ENCODE peak calls at places on chromosomes 5 and 9, in nine cellular contexts. One of them, this sample, is unnamed.
A peak's percentile ranks its signal among the peaks of the same experiment; 100 is the strongest.

GRCh38 chr5:135391123-135391868 is 7.7 kb downstream of the MACROH2A1 start:
- DNase-seq in activated naive CD8-positive, alpha-beta T cell treated with anti-CD3 and anti-CD28 coated beads, Interleukin-2, amount 50 U/mL, for 24 hours: no peak
- DNase-seq in globus pallidus: no peak
- DNase-seq in heart right ventricle: no peak
- DNase-seq in mucosa of gallbladder: no peak
- DNase-seq in stimulated activated CD8-positive, alpha-beta memory T cell treated with anti-CD3 and anti-CD28 coated beads, Interleukin-7, amount 100 ng/mL, for 4 hours: no peak
- DNase-seq in NCI-H510A treated with DMSO at 0.1 percent for 48 hours: no peak
- DNase-seq in colonic mucosa: no peak
- DNase-seq in stimulated activated CD4-positive, alpha-beta T cell treated with anti-CD3 and anti-CD28 coated beads, Interleukin-15, amount 100 ng/mL, for 1 hour: no peak
- DNase-seq in this sample: no peak

GRCh38 chr9:131366745-131367401 is 27.0 kb upstream of the PRRC2B start:
- DNase-seq in activated naive CD8-positive, alpha-beta T cell treated with anti-CD3 and anti-CD28 coated beads, Interleukin-2, amount 50 U/mL, for 24 hours: no peak
- DNase-seq in stimulated activated CD4-positive, alpha-beta T cell treated with anti-CD3 and anti-CD28 coated beads, Interleukin-15, amount 100 ng/mL, for 1 hour: no peak
- DNase-seq in stimulated activated CD8-positive, alpha-beta memory T cell treated with anti-CD3 and anti-CD28 coated beads, Interleukin-7, amount 100 ng/mL, for 4 hours: no peak
- DNase-seq in heart right ventricle: no peak
- DNase-seq in NCI-H510A treated with DMSO at 0.1 percent for 48 hours: no peak
- DNase-seq in mucosa of gallbladder: no peak
- DNase-seq in colonic mucosa: no peak
- DNase-seq in globus pallidus: no peak
- DNase-seq in this sample: no peak

GRCh38 chr9:128946945-128947422 is 419 bp downstream of the DOLK start:
- DNase-seq in colonic mucosa: no peak
- DNase-seq in stimulated activated CD4-positive, alpha-beta T cell treated with anti-CD3 and anti-CD28 coated beads, Interleukin-15, amount 100 ng/mL, for 1 hour: peak; percentile 9
- DNase-seq in stimulated activated CD8-positive, alpha-beta memory T cell treated with anti-CD3 and anti-CD28 coated beads, Interleukin-7, amount 100 ng/mL, for 4 hours: no peak
- DNase-seq in globus pallidus: peak; percentile 23
- DNase-seq in heart right ventricle: peak; percentile 12
- DNase-seq in NCI-H510A treated with DMSO at 0.1 percent for 48 hours: peak; percentile 17
- DNase-seq in activated naive CD8-positive, alpha-beta T cell treated with anti-CD3 and anti-CD28 coated beads, Interleukin-2, amount 50 U/mL, for 24 hours: no peak
- DNase-seq in mucosa of gallbladder: peak; percentile 18
- DNase-seq in this sample: peak; percentile 65

GRCh38 chr9:133113928-133114351 is 7.1 kb downstream of the RALGDS start:
- DNase-seq in heart right ventricle: peak; percentile 49
- DNase-seq in mucosa of gallbladder: no peak
- DNase-seq in globus pallidus: peak; percentile 64
- DNase-seq in activated naive CD8-positive, alpha-beta T cell treated with anti-CD3 and anti-CD28 coated beads, Interleukin-2, amount 50 U/mL, for 24 hours: no peak
- DNase-seq in stimulated activated CD4-positive, alpha-beta T cell treated with anti-CD3 and anti-CD28 coated beads, Interleukin-15, amount 100 ng/mL, for 1 hour: no peak
- DNase-seq in colonic mucosa: no peak
- DNase-seq in stimulated activated CD8-positive, alpha-beta memory T cell treated with anti-CD3 and anti-CD28 coated beads, Interleukin-7, amount 100 ng/mL, for 4 hours: no peak
- DNase-seq in NCI-H510A treated with DMSO at 0.1 percent for 48 hours: peak; percentile 17
- DNase-seq in this sample: no peak

GRCh38 chr5:157912621-157913325 is 53.8 kb upstream of the CLINT1 start:
- DNase-seq in stimulated activated CD8-positive, alpha-beta memory T cell treated with anti-CD3 and anti-CD28 coated beads, Interleukin-7, amount 100 ng/mL, for 4 hours: no peak
- DNase-seq in mucosa of gallbladder: peak; percentile 65
- DNase-seq in colonic mucosa: peak; percentile 80
- DNase-seq in heart right ventricle: no peak
- DNase-seq in activated naive CD8-positive, alpha-beta T cell treated with anti-CD3 and anti-CD28 coated beads, Interleukin-2, amount 50 U/mL, for 24 hours: no peak
- DNase-seq in stimulated activated CD4-positive, alpha-beta T cell treated with anti-CD3 and anti-CD28 coated beads, Interleukin-15, amount 100 ng/mL, for 1 hour: no peak
- DNase-seq in NCI-H510A treated with DMSO at 0.1 percent for 48 hours: peak; percentile 70
- DNase-seq in globus pallidus: no peak
- DNase-seq in this sample: peak; percentile 99

GRCh38 chr9:32403567-32403966 is 19.1 kb downstream of the ACO1 start:
- DNase-seq in colonic mucosa: no peak
- DNase-seq in mucosa of gallbladder: no peak
- DNase-seq in globus pallidus: no peak
- DNase-seq in activated naive CD8-positive, alpha-beta T cell treated with anti-CD3 and anti-CD28 coated beads, Interleukin-2, amount 50 U/mL, for 24 hours: no peak
- DNase-seq in stimulated activated CD4-positive, alpha-beta T cell treated with anti-CD3 and anti-CD28 coated beads, Interleukin-15, amount 100 ng/mL, for 1 hour: no peak
- DNase-seq in NCI-H510A treated with DMSO at 0.1 percent for 48 hours: no peak
- DNase-seq in stimulated activated CD8-positive, alpha-beta memory T cell treated with anti-CD3 and anti-CD28 coated beads, Interleukin-7, amount 100 ng/mL, for 4 hours: no peak
- DNase-seq in heart right ventricle: no peak
- DNase-seq in this sample: no peak

GRCh38 chr5:74839228-74839627 is 27.0 kb downstream of the FAM169A start:
- DNase-seq in activated naive CD8-positive, alpha-beta T cell treated with anti-CD3 and anti-CD28 coated beads, Interleukin-2, amount 50 U/mL, for 24 hours: no peak
- DNase-seq in globus pallidus: no peak
- DNase-seq in colonic mucosa: no peak
- DNase-seq in stimulated activated CD4-positive, alpha-beta T cell treated with anti-CD3 and anti-CD28 coated beads, Interleukin-15, amount 100 ng/mL, for 1 hour: no peak
- DNase-seq in heart right ventricle: no peak
- DNase-seq in stimulated activated CD8-positive, alpha-beta memory T cell treated with anti-CD3 and anti-CD28 coated beads, Interleukin-7, amount 100 ng/mL, for 4 hours: no peak
- DNase-seq in mucosa of gallbladder: no peak
- DNase-seq in NCI-H510A treated with DMSO at 0.1 percent for 48 hours: no peak
- DNase-seq in this sample: no peak

GRCh38 chr5:1431021-1431811 is 14.0 kb downstream of the SLC6A3 start:
- DNase-seq in mucosa of gallbladder: no peak
- DNase-seq in NCI-H510A treated with DMSO at 0.1 percent for 48 hours: no peak
- DNase-seq in activated naive CD8-positive, alpha-beta T cell treated with anti-CD3 and anti-CD28 coated beads, Interleukin-2, amount 50 U/mL, for 24 hours: no peak
- DNase-seq in colonic mucosa: no peak
- DNase-seq in heart right ventricle: no peak
- DNase-seq in stimulated activated CD4-positive, alpha-beta T cell treated with anti-CD3 and anti-CD28 coated beads, Interleukin-15, amount 100 ng/mL, for 1 hour: no peak
- DNase-seq in stimulated activated CD8-positive, alpha-beta memory T cell treated with anti-CD3 and anti-CD28 coated beads, Interleukin-7, amount 100 ng/mL, for 4 hours: no peak
- DNase-seq in globus pallidus: no peak
- DNase-seq in this sample: no peak

GRCh38 chr9:3900673-3901318 is 375.0 kb upstream of the RFX3 start:
- DNase-seq in globus pallidus: no peak
- DNase-seq in heart right ventricle: no peak
- DNase-seq in stimulated activated CD4-positive, alpha-beta T cell treated with anti-CD3 and anti-CD28 coated beads, Interleukin-15, amount 100 ng/mL, for 1 hour: no peak
- DNase-seq in activated naive CD8-positive, alpha-beta T cell treated with anti-CD3 and anti-CD28 coated beads, Interleukin-2, amount 50 U/mL, for 24 hours: no peak
- DNase-seq in mucosa of gallbladder: no peak
- DNase-seq in stimulated activated CD8-positive, alpha-beta memory T cell treated with anti-CD3 and anti-CD28 coated beads, Interleukin-7, amount 100 ng/mL, for 4 hours: no peak
- DNase-seq in NCI-H510A treated with DMSO at 0.1 percent for 48 hours: no peak
- DNase-seq in colonic mucosa: no peak
- DNase-seq in this sample: no peak

GRCh38 chr9:18393340-18394130 is 80.4 kb upstream of the ADAMTSL1 start:
- DNase-seq in NCI-H510A treated with DMSO at 0.1 percent for 48 hours: peak; percentile 65
- DNase-seq in colonic mucosa: peak; percentile 81
- DNase-seq in heart right ventricle: peak; percentile 46
- DNase-seq in activated naive CD8-positive, alpha-beta T cell treated with anti-CD3 and anti-CD28 coated beads, Interleukin-2, amount 50 U/mL, for 24 hours: no peak
- DNase-seq in globus pallidus: peak; percentile 47
- DNase-seq in stimulated activated CD4-positive, alpha-beta T cell treated with anti-CD3 and anti-CD28 coated beads, Interleukin-15, amount 100 ng/mL, for 1 hour: no peak
- DNase-seq in stimulated activated CD8-positive, alpha-beta memory T cell treated with anti-CD3 and anti-CD28 coated beads, Interleukin-7, amount 100 ng/mL, for 4 hours: no peak
- DNase-seq in mucosa of gallbladder: peak; percentile 52
- DNase-seq in this sample: peak; percentile 85

GRCh38 chr5:136212252-136212721 is 19.3 kb upstream of the SMIM32 start:
- DNase-seq in NCI-H510A treated with DMSO at 0.1 percent for 48 hours: peak; percentile 34
- DNase-seq in globus pallidus: peak; percentile 40
- DNase-seq in stimulated activated CD8-positive, alpha-beta memory T cell treated with anti-CD3 and anti-CD28 coated beads, Interleukin-7, amount 100 ng/mL, for 4 hours: peak; percentile 3
- DNase-seq in mucosa of gallbladder: peak; percentile 68
- DNase-seq in heart right ventricle: peak; percentile 32
- DNase-seq in stimulated activated CD4-positive, alpha-beta T cell treated with anti-CD3 and anti-CD28 coated beads, Interleukin-15, amount 100 ng/mL, for 1 hour: peak; percentile 18
- DNase-seq in colonic mucosa: peak; percentile 77
- DNase-seq in activated naive CD8-positive, alpha-beta T cell treated with anti-CD3 and anti-CD28 coated beads, Interleukin-2, amount 50 U/mL, for 24 hours: peak; percentile 53
- DNase-seq in this sample: peak; percentile 70

GRCh38 chr5:133952729-133953567 is 15.5 kb downstream of the C5orf15 start:
- DNase-seq in stimulated activated CD4-positive, alpha-beta T cell treated with anti-CD3 and anti-CD28 coated beads, Interleukin-15, amount 100 ng/mL, for 1 hour: no peak
- DNase-seq in NCI-H510A treated with DMSO at 0.1 percent for 48 hours: no peak
- DNase-seq in stimulated activated CD8-positive, alpha-beta memory T cell treated with anti-CD3 and anti-CD28 coated beads, Interleukin-7, amount 100 ng/mL, for 4 hours: no peak
- DNase-seq in activated naive CD8-positive, alpha-beta T cell treated with anti-CD3 and anti-CD28 coated beads, Interleukin-2, amount 50 U/mL, for 24 hours: no peak
- DNase-seq in globus pallidus: no peak
- DNase-seq in heart right ventricle: peak; percentile 82
- DNase-seq in colonic mucosa: peak; percentile 38
- DNase-seq in mucosa of gallbladder: peak; percentile 62
- DNase-seq in this sample: no peak

GRCh38 chr9:126604059-126604685 is 9.6 kb upstream of the LMX1B start:
- DNase-seq in activated naive CD8-positive, alpha-beta T cell treated with anti-CD3 and anti-CD28 coated beads, Interleukin-2, amount 50 U/mL, for 24 hours: no peak
- DNase-seq in globus pallidus: no peak
- DNase-seq in heart right ventricle: no peak
- DNase-seq in stimulated activated CD4-positive, alpha-beta T cell treated with anti-CD3 and anti-CD28 coated beads, Interleukin-15, amount 100 ng/mL, for 1 hour: no peak
- DNase-seq in colonic mucosa: no peak
- DNase-seq in NCI-H510A treated with DMSO at 0.1 percent for 48 hours: no peak
- DNase-seq in stimulated activated CD8-positive, alpha-beta memory T cell treated with anti-CD3 and anti-CD28 coated beads, Interleukin-7, amount 100 ng/mL, for 4 hours: no peak
- DNase-seq in mucosa of gallbladder: no peak
- DNase-seq in this sample: no peak

GRCh38 chr9:87063883-87064282 is 116.6 kb upstream of the GAS1 start:
- DNase-seq in heart right ventricle: no peak
- DNase-seq in mucosa of gallbladder: no peak
- DNase-seq in stimulated activated CD4-positive, alpha-beta T cell treated with anti-CD3 and anti-CD28 coated beads, Interleukin-15, amount 100 ng/mL, for 1 hour: no peak
- DNase-seq in globus pallidus: no peak
- DNase-seq in NCI-H510A treated with DMSO at 0.1 percent for 48 hours: no peak
- DNase-seq in activated naive CD8-positive, alpha-beta T cell treated with anti-CD3 and anti-CD28 coated beads, Interleukin-2, amount 50 U/mL, for 24 hours: no peak
- DNase-seq in colonic mucosa: no peak
- DNase-seq in stimulated activated CD8-positive, alpha-beta memory T cell treated with anti-CD3 and anti-CD28 coated beads, Interleukin-7, amount 100 ng/mL, for 4 hours: no peak
- DNase-seq in this sample: no peak

GRCh38 chr5:120228262-120229031 is 235.7 kb upstream of the PRR16 start:
- DNase-seq in heart right ventricle: no peak
- DNase-seq in mucosa of gallbladder: no peak
- DNase-seq in stimulated activated CD8-positive, alpha-beta memory T cell treated with anti-CD3 and anti-CD28 coated beads, Interleukin-7, amount 100 ng/mL, for 4 hours: no peak
- DNase-seq in NCI-H510A treated with DMSO at 0.1 percent for 48 hours: no peak
- DNase-seq in globus pallidus: no peak
- DNase-seq in stimulated activated CD4-positive, alpha-beta T cell treated with anti-CD3 and anti-CD28 coated beads, Interleukin-15, amount 100 ng/mL, for 1 hour: no peak
- DNase-seq in colonic mucosa: no peak
- DNase-seq in activated naive CD8-positive, alpha-beta T cell treated with anti-CD3 and anti-CD28 coated beads, Interleukin-2, amount 50 U/mL, for 24 hours: no peak
- DNase-seq in this sample: peak; percentile 25

GRCh38 chr5:30832519-30832918 is 361.0 kb upstream of the CDH6 start:
- DNase-seq in NCI-H510A treated with DMSO at 0.1 percent for 48 hours: no peak
- DNase-seq in colonic mucosa: no peak
- DNase-seq in stimulated activated CD4-positive, alpha-beta T cell treated with anti-CD3 and anti-CD28 coated beads, Interleukin-15, amount 100 ng/mL, for 1 hour: no peak
- DNase-seq in globus pallidus: no peak
- DNase-seq in activated naive CD8-positive, alpha-beta T cell treated with anti-CD3 and anti-CD28 coated beads, Interleukin-2, amount 50 U/mL, for 24 hours: no peak
- DNase-seq in heart right ventricle: peak; percentile 46
- DNase-seq in mucosa of gallbladder: no peak
- DNase-seq in stimulated activated CD8-positive, alpha-beta memory T cell treated with anti-CD3 and anti-CD28 coated beads, Interleukin-7, amount 100 ng/mL, for 4 hours: no peak
- DNase-seq in this sample: no peak

GRCh38 chr5:10331341-10331796 is 22.1 kb upstream of the MARCHF6 start:
- DNase-seq in stimulated activated CD4-positive, alpha-beta T cell treated with anti-CD3 and anti-CD28 coated beads, Interleukin-15, amount 100 ng/mL, for 1 hour: no peak
- DNase-seq in colonic mucosa: peak; percentile 67
- DNase-seq in mucosa of gallbladder: peak; percentile 66
- DNase-seq in NCI-H510A treated with DMSO at 0.1 percent for 48 hours: peak; percentile 95
- DNase-seq in activated naive CD8-positive, alpha-beta T cell treated with anti-CD3 and anti-CD28 coated beads, Interleukin-2, amount 50 U/mL, for 24 hours: no peak
- DNase-seq in heart right ventricle: peak; percentile 85
- DNase-seq in stimulated activated CD8-positive, alpha-beta memory T cell treated with anti-CD3 and anti-CD28 coated beads, Interleukin-7, amount 100 ng/mL, for 4 hours: no peak
- DNase-seq in globus pallidus: peak; percentile 36
- DNase-seq in this sample: peak; percentile 98

GRCh38 chr5:113204525-113205161 is 228.0 kb downstream of the DCP2 start:
- DNase-seq in NCI-H510A treated with DMSO at 0.1 percent for 48 hours: no peak
- DNase-seq in mucosa of gallbladder: peak; percentile 43
- DNase-seq in stimulated activated CD8-positive, alpha-beta memory T cell treated with anti-CD3 and anti-CD28 coated beads, Interleukin-7, amount 100 ng/mL, for 4 hours: no peak
- DNase-seq in heart right ventricle: peak; percentile 45
- DNase-seq in globus pallidus: peak; percentile 40
- DNase-seq in stimulated activated CD4-positive, alpha-beta T cell treated with anti-CD3 and anti-CD28 coated beads, Interleukin-15, amount 100 ng/mL, for 1 hour: no peak
- DNase-seq in colonic mucosa: peak; percentile 42
- DNase-seq in activated naive CD8-positive, alpha-beta T cell treated with anti-CD3 and anti-CD28 coated beads, Interleukin-2, amount 50 U/mL, for 24 hours: no peak
- DNase-seq in this sample: no peak

GRCh38 chr5:2169862-2170820 is 287.4 kb upstream of the IRX4 start:
- DNase-seq in mucosa of gallbladder: no peak
- DNase-seq in colonic mucosa: no peak
- DNase-seq in activated naive CD8-positive, alpha-beta T cell treated with anti-CD3 and anti-CD28 coated beads, Interleukin-2, amount 50 U/mL, for 24 hours: no peak
- DNase-seq in globus pallidus: no peak
- DNase-seq in stimulated activated CD8-positive, alpha-beta memory T cell treated with anti-CD3 and anti-CD28 coated beads, Interleukin-7, amount 100 ng/mL, for 4 hours: no peak
- DNase-seq in NCI-H510A treated with DMSO at 0.1 percent for 48 hours: no peak
- DNase-seq in heart right ventricle: no peak
- DNase-seq in stimulated activated CD4-positive, alpha-beta T cell treated with anti-CD3 and anti-CD28 coated beads, Interleukin-15, amount 100 ng/mL, for 1 hour: no peak
- DNase-seq in this sample: no peak

GRCh38 chr5:102762828-102763227 is 7.7 kb downstream of the PAM start:
- DNase-seq in stimulated activated CD4-positive, alpha-beta T cell treated with anti-CD3 and anti-CD28 coated beads, Interleukin-15, amount 100 ng/mL, for 1 hour: no peak
- DNase-seq in NCI-H510A treated with DMSO at 0.1 percent for 48 hours: no peak
- DNase-seq in activated naive CD8-positive, alpha-beta T cell treated with anti-CD3 and anti-CD28 coated beads, Interleukin-2, amount 50 U/mL, for 24 hours: no peak
- DNase-seq in mucosa of gallbladder: no peak
- DNase-seq in globus pallidus: no peak
- DNase-seq in colonic mucosa: no peak
- DNase-seq in heart right ventricle: no peak
- DNase-seq in stimulated activated CD8-positive, alpha-beta memory T cell treated with anti-CD3 and anti-CD28 coated beads, Interleukin-7, amount 100 ng/mL, for 4 hours: no peak
- DNase-seq in this sample: peak; percentile 48

GRCh38 chr5:135308752-135309151 is 90.3 kb downstream of the MACROH2A1 start:
- DNase-seq in stimulated activated CD8-positive, alpha-beta memory T cell treated with anti-CD3 and anti-CD28 coated beads, Interleukin-7, amount 100 ng/mL, for 4 hours: no peak
- DNase-seq in heart right ventricle: no peak
- DNase-seq in mucosa of gallbladder: no peak
- DNase-seq in activated naive CD8-positive, alpha-beta T cell treated with anti-CD3 and anti-CD28 coated beads, Interleukin-2, amount 50 U/mL, for 24 hours: no peak
- DNase-seq in colonic mucosa: no peak
- DNase-seq in globus pallidus: no peak
- DNase-seq in NCI-H510A treated with DMSO at 0.1 percent for 48 hours: no peak
- DNase-seq in stimulated activated CD4-positive, alpha-beta T cell treated with anti-CD3 and anti-CD28 coated beads, Interleukin-15, amount 100 ng/mL, for 1 hour: no peak
- DNase-seq in this sample: peak; percentile 22

GRCh38 chr5:58459276-58459859 is 518 bp downstream of the PLK2 start:
- DNase-seq in globus pallidus: peak; percentile 20
- DNase-seq in colonic mucosa: peak; percentile 52
- DNase-seq in NCI-H510A treated with DMSO at 0.1 percent for 48 hours: peak; percentile 0
- DNase-seq in mucosa of gallbladder: peak; percentile 18
- DNase-seq in stimulated activated CD4-positive, alpha-beta T cell treated with anti-CD3 and anti-CD28 coated beads, Interleukin-15, amount 100 ng/mL, for 1 hour: no peak
- DNase-seq in heart right ventricle: no peak
- DNase-seq in activated naive CD8-positive, alpha-beta T cell treated with anti-CD3 and anti-CD28 coated beads, Interleukin-2, amount 50 U/mL, for 24 hours: peak; percentile 19
- DNase-seq in stimulated activated CD8-positive, alpha-beta memory T cell treated with anti-CD3 and anti-CD28 coated beads, Interleukin-7, amount 100 ng/mL, for 4 hours: no peak
- DNase-seq in this sample: peak; percentile 65

GRCh38 chr9:108297025-108297424 is 558.8 kb downstream of the ACTL7B start:
- DNase-seq in mucosa of gallbladder: peak; percentile 38
- DNase-seq in activated naive CD8-positive, alpha-beta T cell treated with anti-CD3 and anti-CD28 coated beads, Interleukin-2, amount 50 U/mL, for 24 hours: no peak
- DNase-seq in stimulated activated CD4-positive, alpha-beta T cell treated with anti-CD3 and anti-CD28 coated beads, Interleukin-15, amount 100 ng/mL, for 1 hour: no peak
- DNase-seq in globus pallidus: peak; percentile 10
- DNase-seq in heart right ventricle: no peak
- DNase-seq in colonic mucosa: no peak
- DNase-seq in stimulated activated CD8-positive, alpha-beta memory T cell treated with anti-CD3 and anti-CD28 coated beads, Interleukin-7, amount 100 ng/mL, for 4 hours: no peak
- DNase-seq in NCI-H510A treated with DMSO at 0.1 percent for 48 hours: no peak
- DNase-seq in this sample: no peak

GRCh38 chr5:158375531-158375930 is 516.6 kb upstream of the CLINT1 start:
- DNase-seq in globus pallidus: no peak
- DNase-seq in colonic mucosa: no peak
- DNase-seq in NCI-H510A treated with DMSO at 0.1 percent for 48 hours: no peak
- DNase-seq in stimulated activated CD8-positive, alpha-beta memory T cell treated with anti-CD3 and anti-CD28 coated beads, Interleukin-7, amount 100 ng/mL, for 4 hours: no peak
- DNase-seq in stimulated activated CD4-positive, alpha-beta T cell treated with anti-CD3 and anti-CD28 coated beads, Interleukin-15, amount 100 ng/mL, for 1 hour: no peak
- DNase-seq in activated naive CD8-positive, alpha-beta T cell treated with anti-CD3 and anti-CD28 coated beads, Interleukin-2, amount 50 U/mL, for 24 hours: no peak
- DNase-seq in mucosa of gallbladder: no peak
- DNase-seq in heart right ventricle: no peak
- DNase-seq in this sample: no peak

GRCh38 chr9:34550016-34550680 is 27.4 kb upstream of the ENHO start:
- DNase-seq in stimulated activated CD8-positive, alpha-beta memory T cell treated with anti-CD3 and anti-CD28 coated beads, Interleukin-7, amount 100 ng/mL, for 4 hours: no peak
- DNase-seq in activated naive CD8-positive, alpha-beta T cell treated with anti-CD3 and anti-CD28 coated beads, Interleukin-2, amount 50 U/mL, for 24 hours: no peak
- DNase-seq in NCI-H510A treated with DMSO at 0.1 percent for 48 hours: no peak
- DNase-seq in stimulated activated CD4-positive, alpha-beta T cell treated with anti-CD3 and anti-CD28 coated beads, Interleukin-15, amount 100 ng/mL, for 1 hour: no peak
- DNase-seq in heart right ventricle: no peak
- DNase-seq in colonic mucosa: no peak
- DNase-seq in globus pallidus: no peak
- DNase-seq in mucosa of gallbladder: no peak
- DNase-seq in this sample: no peak

GRCh38 chr9:77735515-77735914 is 87.4 kb upstream of the GNA14 start:
- DNase-seq in stimulated activated CD8-positive, alpha-beta memory T cell treated with anti-CD3 and anti-CD28 coated beads, Interleukin-7, amount 100 ng/mL, for 4 hours: no peak
- DNase-seq in stimulated activated CD4-positive, alpha-beta T cell treated with anti-CD3 and anti-CD28 coated beads, Interleukin-15, amount 100 ng/mL, for 1 hour: no peak
- DNase-seq in heart right ventricle: peak; percentile 53
- DNase-seq in globus pallidus: peak; percentile 25
- DNase-seq in NCI-H510A treated with DMSO at 0.1 percent for 48 hours: no peak
- DNase-seq in mucosa of gallbladder: peak; percentile 35
- DNase-seq in activated naive CD8-positive, alpha-beta T cell treated with anti-CD3 and anti-CD28 coated beads, Interleukin-2, amount 50 U/mL, for 24 hours: no peak
- DNase-seq in colonic mucosa: no peak
- DNase-seq in this sample: no peak

GRCh38 chr5:59745422-59745863 is 148.1 kb downstream of the PDE4D start:
- DNase-seq in NCI-H510A treated with DMSO at 0.1 percent for 48 hours: no peak
- DNase-seq in stimulated activated CD4-positive, alpha-beta T cell treated with anti-CD3 and anti-CD28 coated beads, Interleukin-15, amount 100 ng/mL, for 1 hour: no peak
- DNase-seq in globus pallidus: no peak
- DNase-seq in stimulated activated CD8-positive, alpha-beta memory T cell treated with anti-CD3 and anti-CD28 coated beads, Interleukin-7, amount 100 ng/mL, for 4 hours: no peak
- DNase-seq in activated naive CD8-positive, alpha-beta T cell treated with anti-CD3 and anti-CD28 coated beads, Interleukin-2, amount 50 U/mL, for 24 hours: no peak
- DNase-seq in colonic mucosa: peak; percentile 27
- DNase-seq in heart right ventricle: peak; percentile 6
- DNase-seq in mucosa of gallbladder: peak; percentile 46
- DNase-seq in this sample: no peak

GRCh38 chr5:142719836-142720330 is 34.0 kb upstream of the FGF1 start:
- DNase-seq in stimulated activated CD4-positive, alpha-beta T cell treated with anti-CD3 and anti-CD28 coated beads, Interleukin-15, amount 100 ng/mL, for 1 hour: no peak
- DNase-seq in colonic mucosa: no peak
- DNase-seq in mucosa of gallbladder: no peak
- DNase-seq in globus pallidus: no peak
- DNase-seq in activated naive CD8-positive, alpha-beta T cell treated with anti-CD3 and anti-CD28 coated beads, Interleukin-2, amount 50 U/mL, for 24 hours: no peak
- DNase-seq in NCI-H510A treated with DMSO at 0.1 percent for 48 hours: no peak
- DNase-seq in stimulated activated CD8-positive, alpha-beta memory T cell treated with anti-CD3 and anti-CD28 coated beads, Interleukin-7, amount 100 ng/mL, for 4 hours: no peak
- DNase-seq in heart right ventricle: no peak
- DNase-seq in this sample: no peak

GRCh38 chr9:31467086-31467485 is 917.4 kb upstream of the ACO1 start:
- DNase-seq in activated naive CD8-positive, alpha-beta T cell treated with anti-CD3 and anti-CD28 coated beads, Interleukin-2, amount 50 U/mL, for 24 hours: no peak
- DNase-seq in colonic mucosa: no peak
- DNase-seq in stimulated activated CD8-positive, alpha-beta memory T cell treated with anti-CD3 and anti-CD28 coated beads, Interleukin-7, amount 100 ng/mL, for 4 hours: no peak
- DNase-seq in NCI-H510A treated with DMSO at 0.1 percent for 48 hours: no peak
- DNase-seq in heart right ventricle: no peak
- DNase-seq in globus pallidus: no peak
- DNase-seq in mucosa of gallbladder: no peak
- DNase-seq in stimulated activated CD4-positive, alpha-beta T cell treated with anti-CD3 and anti-CD28 coated beads, Interleukin-15, amount 100 ng/mL, for 1 hour: no peak
- DNase-seq in this sample: no peak

GRCh38 chr5:149489605-149490037 is 61.6 kb downstream of the CSNK1A1 start:
- DNase-seq in NCI-H510A treated with DMSO at 0.1 percent for 48 hours: no peak
- DNase-seq in stimulated activated CD8-positive, alpha-beta memory T cell treated with anti-CD3 and anti-CD28 coated beads, Interleukin-7, amount 100 ng/mL, for 4 hours: no peak
- DNase-seq in stimulated activated CD4-positive, alpha-beta T cell treated with anti-CD3 and anti-CD28 coated beads, Interleukin-15, amount 100 ng/mL, for 1 hour: no peak
- DNase-seq in globus pallidus: no peak
- DNase-seq in activated naive CD8-positive, alpha-beta T cell treated with anti-CD3 and anti-CD28 coated beads, Interleukin-2, amount 50 U/mL, for 24 hours: no peak
- DNase-seq in colonic mucosa: no peak
- DNase-seq in heart right ventricle: peak; percentile 57
- DNase-seq in mucosa of gallbladder: no peak
- DNase-seq in this sample: peak; percentile 35

GRCh38 chr9:1208185-1208584 is 158.0 kb downstream of the DMRT2 start:
- DNase-seq in NCI-H510A treated with DMSO at 0.1 percent for 48 hours: no peak
- DNase-seq in heart right ventricle: no peak
- DNase-seq in colonic mucosa: no peak
- DNase-seq in activated naive CD8-positive, alpha-beta T cell treated with anti-CD3 and anti-CD28 coated beads, Interleukin-2, amount 50 U/mL, for 24 hours: no peak
- DNase-seq in mucosa of gallbladder: no peak
- DNase-seq in stimulated activated CD4-positive, alpha-beta T cell treated with anti-CD3 and anti-CD28 coated beads, Interleukin-15, amount 100 ng/mL, for 1 hour: no peak
- DNase-seq in globus pallidus: no peak
- DNase-seq in stimulated activated CD8-positive, alpha-beta memory T cell treated with anti-CD3 and anti-CD28 coated beads, Interleukin-7, amount 100 ng/mL, for 4 hours: no peak
- DNase-seq in this sample: peak; percentile 4

This sample was measured in DMS53.